ENCODE peak calls at places on chromosomes 13 and 19, in ten cellular contexts. X, V, P, N, H, E, U, B, G and J are unnamed samples.

GRCh38 chr19:30848626-30849322 is 476.6 kb downstream of the ZNF536 start:
- DNase-seq in G (no peak), E (no peak), P (no peak), X (no peak), N (no peak), V (no peak), H (no peak), B (no peak), U (no peak), J (no peak)

GRCh38 chr13:24063281-24063851 is 97.2 kb upstream of the SPATA13 start:
- DNase-seq in X (no peak), G (no peak), E (no peak), V (no peak), P (no peak), N (no peak), B (no peak), H (no peak), U (peak; percentile 63), J (no peak)

GRCh38 chr19:2415973-2416319 is 11.4 kb downstream of the TIMM13 start:
- DNase-seq in V (no peak), G (no peak), X (no peak), E (no peak), U (no peak), H (no peak), B (no peak), N (no peak), P (no peak), J (no peak)

GRCh38 chr13:21511841-21512240 is 52.7 kb upstream of the ZDHHC20 start:
- DNase-seq in P (no peak), X (peak; percentile 62), V (no peak), N (no peak), B (peak; percentile 45), G (no peak), U (peak; percentile 4), E (no peak), H (no peak), J (no peak)

GRCh38 chr19:56927791-56928207 is 87.3 kb upstream of the PEG3 start:
- DNase-seq in X (no peak), N (no peak), G (no peak), H (no peak), V (no peak), E (no peak), B (no peak), U (no peak), P (no peak), J (no peak)

GRCh38 chr13:20814224-20814910 is 40.6 kb upstream of the EEF1AKMT1 start:
- DNase-seq in U (peak; percentile 96), P (no peak), G (peak; percentile 56), E (peak; percentile 74), H (no peak), B (peak; percentile 81), V (peak; percentile 97), N (no peak), X (peak; percentile 95), J (peak; percentile 69)

GRCh38 chr13:51437550-51438127 is 15.2 kb downstream of the INTS6 start:
- DNase-seq in N (no peak), E (no peak), X (no peak), U (no peak), P (no peak), V (no peak), H (no peak), B (no peak), G (no peak), J (no peak)

GRCh38 chr13:99977912-99978780 is 3.4 kb upstream of the ZIC2 start:
- DNase-seq in H (peak; percentile 83), X (peak; percentile 35), P (no peak), U (no peak), B (no peak), E (no peak), V (no peak), N (no peak), G (peak; percentile 17), J (no peak)

GRCh38 chr13:110913911-110914292 is 967 bp downstream of the ANKRD10 start:
- DNase-seq in E (no peak), H (no peak), N (no peak), U (no peak), G (no peak), P (no peak), B (no peak), X (no peak), V (no peak), J (no peak)

DNA sequence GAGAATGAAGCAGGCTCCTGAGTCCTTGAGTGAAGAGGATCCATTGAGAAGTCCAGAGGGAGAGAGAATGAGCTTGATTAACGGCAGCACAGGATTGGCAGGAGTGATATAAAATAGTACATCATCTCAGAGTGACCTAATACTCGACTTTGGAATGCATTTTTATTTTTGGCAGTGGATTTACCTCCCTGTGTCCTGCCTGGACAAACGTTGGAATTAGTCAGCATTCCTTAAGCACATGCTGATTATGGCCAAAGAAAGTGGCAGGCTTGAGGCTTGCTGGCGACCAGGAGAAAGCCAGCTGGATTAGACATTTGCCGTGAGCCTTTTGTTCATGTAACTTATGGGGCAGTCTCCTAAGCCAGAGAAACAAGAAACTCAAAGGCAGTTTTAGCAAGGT is 22.9 kb downstream of the LRCH1 start:
- DNase-seq in H (no peak), E (no peak), G (no peak), P (no peak), U (peak; percentile 90), B (peak; percentile 86), V (peak; percentile 81), X (peak; percentile 71), N (no peak), J (peak; percentile 58)
- H3K4me3 ChIP-seq in H (no peak overlapping the region), E (no peak overlapping the region), G (no peak overlapping the region), P (no peak overlapping the region), U (no peak overlapping the region), B (no peak overlapping the region), V (no peak overlapping the region), X (no peak overlapping the region), N (no peak overlapping the region), J (no peak overlapping the region)

GRCh38 chr19:48866692-48867091 is 1.7 kb downstream of the PLEKHA4 start:
- DNase-seq in V (peak; percentile 63), N (no peak), X (no peak), B (no peak), P (no peak), E (no peak), G (no peak), H (no peak), U (no peak), J (no peak)
- H3K4me3 ChIP-seq in V (peak overlapping the region; percentile 53), N (no peak overlapping the region), X (no peak overlapping the region), B (no peak overlapping the region), P (no peak overlapping the region), E (no peak overlapping the region), G (no peak overlapping the region), H (no peak overlapping the region), U (peak overlapping the region; percentile 54), J (no peak overlapping the region)

GRCh38 chr13:97250560-97250959 is 28.4 kb downstream of the MBNL2 start:
- DNase-seq in B (no peak), N (no peak), P (no peak), E (no peak), X (no peak), V (no peak), G (no peak), H (no peak), U (peak; percentile 46), J (no peak)

GRCh38 chr13:97252735-97253134 is 30.6 kb downstream of the MBNL2 start:
- DNase-seq in U (no peak), H (no peak), B (no peak), X (no peak), N (no peak), E (no peak), P (no peak), V (no peak), G (no peak), J (no peak)

GRCh38 chr13:97248243-97248642 is 26.1 kb downstream of the MBNL2 start:
- DNase-seq in E (no peak), B (no peak), U (no peak), V (no peak), X (no peak), H (no peak), N (no peak), P (no peak), G (no peak), J (no peak)

GRCh38 chr13:97249093-97249787 is 27.1 kb downstream of the MBNL2 start:
- DNase-seq in N (no peak), X (peak; percentile 61), G (no peak), E (no peak), P (no peak), B (no peak), H (no peak), V (no peak), U (peak; percentile 86), J (no peak)

GRCh38 chr13:97249797-97250495 is 27.8 kb downstream of the MBNL2 start:
- DNase-seq in P (no peak), H (peak; percentile 32), B (no peak), U (no peak), V (no peak), X (no peak), N (no peak), G (no peak), E (no peak), J (no peak)
- H3K4me3 ChIP-seq in P (no peak overlapping the region), H (no peak overlapping the region), B (no peak overlapping the region), U (no peak overlapping the region), V (no peak overlapping the region), X (no peak overlapping the region), N (no peak overlapping the region), G (no peak overlapping the region), E (peak overlapping the region; percentile 1), J (no peak overlapping the region)

DNA sequence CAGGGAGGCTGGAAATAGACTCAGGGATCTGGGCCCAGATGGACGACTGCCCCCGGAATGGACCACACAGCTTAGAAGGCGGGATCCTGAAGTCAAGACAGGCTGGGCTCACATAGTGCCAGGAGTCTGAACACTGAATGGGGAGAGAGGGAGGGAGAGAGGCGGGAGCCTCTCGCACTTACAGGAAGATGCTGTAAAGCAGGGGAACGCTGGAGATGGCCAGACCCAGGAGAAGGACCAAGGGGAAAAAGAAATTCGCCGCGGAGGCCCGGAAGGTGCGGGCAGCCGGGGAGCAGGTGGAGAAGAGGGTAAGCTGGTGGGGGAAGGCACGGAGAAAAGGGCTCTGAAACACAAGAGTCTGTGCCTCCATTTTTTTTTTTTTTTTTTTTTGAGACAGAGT is 1.4 kb upstream of the LENG1 start:
- DNase-seq in E (no peak), P (no peak), N (no peak), U (no peak), V (no peak), B (no peak), G (peak; percentile 41), H (no peak), X (no peak), J (no peak)
- H3K4me3 ChIP-seq in E (peak overlapping the region; percentile 57), P (no peak overlapping the region), N (no peak overlapping the region), U (no peak overlapping the region), V (peak overlapping the region; percentile 55), B (peak overlapping the region; percentile 67), G (peak overlapping the region; percentile 43), H (peak overlapping the region; percentile 68), X (peak overlapping the region; percentile 69), J (peak overlapping the region; percentile 72)

GRCh38 chr19:14471436-14472187 is 3.5 kb downstream of the PTGER1 start:
- DNase-seq in E (no peak), U (no peak), H (peak; percentile 78), G (no peak), B (no peak), V (no peak), N (no peak), X (no peak), P (no peak), J (no peak)
- H3K4me3 ChIP-seq in E (peak overlapping the region; percentile 46), U (no peak overlapping the region), H (peak overlapping the region; percentile 50), G (peak overlapping the region; percentile 13), B (no peak overlapping the region), V (no peak overlapping the region), N (no peak overlapping the region), X (no peak overlapping the region), P (no peak overlapping the region), J (no peak overlapping the region)